ENCODE peak calls at places on chromosome 10, in nine cellular contexts. D is prostate gland; A is AG04450; C is cardiac muscle cell; M is CD8-positive, alpha-beta memory T cell; H is effector memory CD4-positive, alpha-beta T cell; I is CD4-positive, alpha-beta memory T cell; E is thoracic aorta; L is HL-60. X is an unnamed sample.

GRCh38 chr10:132476146-132477065 is 61.2 kb upstream of the INPP5A start:
- DNase-seq in D (no peak), A (no peak), C (no peak), M (no peak), H (no peak), I (no peak), E (no peak), L (no peak), X (no peak)

GRCh38 chr10:57657164-57657765 is 610.4 kb downstream of the IPMK start:
- DNase-seq in D (peak), A (no peak), C (peak), M (no peak), H (no peak), I (no peak), E (no peak), L (peak), X (peak)

GRCh38 chr10:34580643-34581042 is 234.5 kb downstream of the PARD3 start:
- DNase-seq in D (no peak), A (no peak), C (no peak), M (no peak), H (no peak), I (no peak), E (no peak), L (no peak), X (no peak)

GRCh38 chr10:27771231-27771630 is 25.6 kb upstream of the MKX start:
- DNase-seq in D (no peak), A (no peak), C (no peak), M (no peak), H (no peak), I (no peak), E (no peak), L (no peak), X (no peak)

GRCh38 chr10:124722812-124723783 is 21.1 kb downstream of the FAM53B start:
- DNase-seq in D (no peak), A (no peak), C (no peak), M (no peak), H (no peak), I (peak), E (no peak), L (no peak), X (no peak)

GRCh38 chr10:103470755-103471653 is 8.0 kb downstream of the CALHM3 start:
- DNase-seq in D (no peak), A (no peak), C (no peak), M (peak), H (peak), I (peak), E (no peak), L (peak), X (no peak)

GRCh38 chr10:19788075-19788686 is 28.1 kb upstream of the PLXDC2 start:
- DNase-seq in D (peak), A (peak), C (peak), M (no peak), H (no peak), I (no peak), E (no peak), L (no peak), X (no peak)

GRCh38 chr10:86594535-86594934 is 59.8 kb upstream of the OPN4 start:
- DNase-seq in D (no peak), A (no peak), C (no peak), M (no peak), H (no peak), I (no peak), E (no peak), L (no peak), X (no peak)

GRCh38 chr10:17354781-17355180 is 99.6 kb downstream of the ST8SIA6 start:
- DNase-seq in D (no peak), A (no peak), C (no peak), M (no peak), H (no peak), I (no peak), E (no peak), L (no peak), X (no peak)

GRCh38 chr10:72997099-72997498 is 42.5 kb upstream of the PLA2G12B start:
- DNase-seq in D (no peak), A (no peak), C (no peak), M (no peak), H (no peak), I (no peak), E (no peak), L (no peak), X (no peak)

GRCh38 chr10:21943633-21944265 is 59.8 kb downstream of the DNAJC1 start:
- DNase-seq in D (no peak), A (no peak), C (no peak), M (no peak), H (no peak), I (no peak), E (no peak), L (peak), X (no peak)

GRCh38 chr10:75390178-75390577 is 11.4 kb downstream of the ZNF503 start:
- DNase-seq in D (no peak), A (no peak), C (no peak), M (no peak), H (no peak), I (no peak), E (no peak), L (no peak), X (no peak)

GRCh38 chr10:87054373-87055295 is 34.5 kb downstream of the FAM25A start:
- DNase-seq in D (no peak), A (peak), C (no peak), M (no peak), H (no peak), I (no peak), E (no peak), L (no peak), X (no peak)

GRCh38 chr10:1360581-1361164 is 304.5 kb downstream of the WDR37 start:
- DNase-seq in D (no peak), A (no peak), C (peak), M (no peak), H (no peak), I (no peak), E (no peak), L (no peak), X (no peak)

GRCh38 chr10:110847351-110847750 is 24.4 kb upstream of the PDCD4 start:
- DNase-seq in D (no peak), A (no peak), C (no peak), M (no peak), H (no peak), I (no peak), E (no peak), L (no peak), X (no peak)

GRCh38 chr10:132377326-132377725 is 19.7 kb upstream of the PWWP2B start:
- DNase-seq in D (no peak), A (no peak), C (no peak), M (no peak), H (no peak), I (no peak), E (no peak), L (no peak), X (no peak)

GRCh38 chr10:19937989-19938388 is 121.8 kb downstream of the PLXDC2 start:
- DNase-seq in D (no peak), A (no peak), C (no peak), M (no peak), H (no peak), I (no peak), E (no peak), L (no peak), X (no peak)

GRCh38 chr10:86261933-86262665 is 104.5 kb downstream of the GRID1 start:
- DNase-seq in D (peak), A (no peak), C (no peak), M (no peak), H (no peak), I (no peak), E (no peak), L (peak), X (no peak)

GRCh38 chr10:50395279-50395678 is 144.0 kb upstream of the ASAH2 start:
- DNase-seq in D (no peak), A (no peak), C (no peak), M (no peak), H (no peak), I (no peak), E (no peak), L (peak), X (no peak)

GRCh38 chr10:14658331-14659122 is 116.2 kb downstream of the FAM107B start:
- DNase-seq in D (no peak), A (peak), C (no peak), M (no peak), H (no peak), I (no peak), E (no peak), L (no peak), X (no peak)

GRCh38 chr10:96586419-96587254 is at the start of gene TM9SF3:
- DNase-seq in D (peak), A (peak), C (peak), M (peak), H (peak), I (peak), E (peak), L (peak), X (peak)

GRCh38 chr10:78263521-78263988 is 229.9 kb downstream of the RPS24 start:
- DNase-seq in D (no peak), A (no peak), C (no peak), M (no peak), H (no peak), I (no peak), E (no peak), L (no peak), X (peak)

GRCh38 chr10:89480047-89480446 is 55.3 kb downstream of the SLC16A12 start:
- DNase-seq in D (no peak), A (no peak), C (no peak), M (no peak), H (no peak), I (no peak), E (no peak), L (no peak), X (no peak)

GRCh38 chr10:124736491-124737136 is 7.6 kb downstream of the FAM53B start:
- DNase-seq in D (peak), A (peak), C (peak), M (no peak), H (no peak), I (no peak), E (no peak), L (no peak), X (peak)

GRCh38 chr10:35208949-35209613 is 82.4 kb downstream of the CREM start:
- DNase-seq in D (no peak), A (no peak), C (no peak), M (no peak), H (no peak), I (no peak), E (no peak), L (no peak), X (peak)

GRCh38 chr10:89369142-89370105 is 8.4 kb upstream of the IFIT1B start:
- DNase-seq in D (no peak), A (no peak), C (no peak), M (peak), H (no peak), I (no peak), E (no peak), L (no peak), X (no peak)

GRCh38 chr10:16987129-16987670 is 142.4 kb downstream of the CUBN start:
- DNase-seq in D (no peak), A (peak), C (no peak), M (no peak), H (no peak), I (no peak), E (no peak), L (no peak), X (no peak)

GRCh38 chr10:123038782-123039631 is 30.2 kb downstream of the ACADSB start:
- DNase-seq in D (no peak), A (no peak), C (no peak), M (no peak), H (no peak), I (no peak), E (no peak), L (no peak), X (no peak)

GRCh38 chr10:58641095-58641531 is 128.4 kb downstream of the BICC1 start:
- DNase-seq in D (no peak), A (peak), C (no peak), M (no peak), H (no peak), I (no peak), E (no peak), L (no peak), X (no peak)

GRCh38 chr10:130902929-130903328 is 408.6 kb downstream of the TCERG1L start:
- DNase-seq in D (no peak), A (no peak), C (no peak), M (no peak), H (no peak), I (no peak), E (no peak), L (no peak), X (no peak)

GRCh38 chr10:4077804-4078203 is 292.8 kb upstream of the KLF6 start:
- DNase-seq in D (no peak), A (no peak), C (no peak), M (no peak), H (no peak), I (no peak), E (no peak), L (no peak), X (no peak)

GRCh38 chr10:4074559-4075407 is 289.8 kb upstream of the KLF6 start:
- DNase-seq in D (no peak), A (no peak), C (no peak), M (no peak), H (no peak), I (peak), E (no peak), L (no peak), X (no peak)

GRCh38 chr10:4079796-4080195 is 294.8 kb upstream of the KLF6 start:
- DNase-seq in D (no peak), A (no peak), C (no peak), M (no peak), H (no peak), I (no peak), E (no peak), L (no peak), X (no peak)

GRCh38 chr10:4073912-4074311 is 288.9 kb upstream of the KLF6 start:
- DNase-seq in D (no peak), A (no peak), C (no peak), M (no peak), H (no peak), I (no peak), E (peak), L (no peak), X (no peak)

GRCh38 chr10:4075443-4075842 is 290.4 kb upstream of the KLF6 start:
- DNase-seq in D (no peak), A (no peak), C (no peak), M (no peak), H (no peak), I (no peak), E (no peak), L (no peak), X (no peak)
- H3K27ac ChIP-seq in D (no peak), A (no peak), C (no peak), M (no peak), H (peak), I (no peak), E (peak), L (no peak), X (no peak)

GRCh38 chr10:31757374-31757773 is 171.3 kb downstream of the ARHGAP12 start:
- DNase-seq in D (no peak), A (no peak), C (no peak), M (no peak), H (no peak), I (no peak), E (no peak), L (no peak), X (no peak)

GRCh38 chr10:31753681-31754080 is 174.9 kb downstream of the ARHGAP12 start:
- DNase-seq in D (no peak), A (no peak), C (no peak), M (no peak), H (no peak), I (no peak), E (no peak), L (no peak), X (no peak)

GRCh38 chr10:31757831-31758230 is 170.8 kb downstream of the ARHGAP12 start:
- DNase-seq in D (no peak), A (no peak), C (no peak), M (no peak), H (no peak), I (no peak), E (no peak), L (no peak), X (no peak)

GRCh38 chr10:31756131-31757119 is 172.2 kb downstream of the ARHGAP12 start:
- DNase-seq in D (no peak), A (no peak), C (no peak), M (no peak), H (no peak), I (no peak), E (no peak), L (peak), X (no peak)

DNA sequence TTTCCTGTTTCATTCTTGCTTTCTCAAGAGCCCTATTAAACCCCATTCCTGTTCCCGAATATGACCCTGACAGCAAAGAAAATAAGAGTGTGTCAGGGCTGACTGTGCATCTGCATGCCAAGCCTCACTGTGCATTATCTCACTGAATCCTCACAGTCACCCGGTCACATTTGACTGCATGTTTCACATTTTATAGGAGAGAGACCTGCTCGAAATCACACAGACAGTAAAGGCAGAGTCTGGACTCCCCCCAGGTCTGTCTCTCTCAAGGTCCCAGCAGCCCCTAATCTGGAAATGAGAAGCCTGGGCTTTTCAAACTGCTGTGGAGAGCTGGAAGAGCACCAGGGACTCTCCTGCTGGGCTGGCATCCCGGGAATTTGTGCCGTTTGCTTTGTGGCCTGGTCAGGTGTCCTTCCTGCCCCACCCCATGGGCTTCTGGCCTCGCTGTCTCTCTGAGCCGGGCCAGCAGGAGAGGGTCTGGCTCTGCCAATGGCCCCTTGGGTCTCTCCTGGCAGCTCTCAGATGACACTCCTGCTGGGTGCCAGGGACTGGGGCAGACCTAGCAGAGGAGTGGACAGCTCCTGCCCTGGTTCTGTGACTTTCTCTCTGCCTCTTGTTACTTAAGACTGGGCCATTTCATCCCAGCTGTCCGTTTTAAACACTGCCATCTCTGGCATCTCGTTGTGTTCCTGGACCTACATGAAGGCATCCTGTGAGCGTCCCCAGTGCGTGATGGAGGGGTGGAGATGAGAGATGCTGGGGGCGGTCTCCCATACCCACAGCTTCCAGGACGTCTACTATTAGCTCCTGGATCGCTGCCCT is 173.6 kb downstream of the ARHGAP12 start:
- DNase-seq in D (peak), A (no peak), C (peak), M (no peak), H (no peak), I (no peak), E (no peak), L (no peak), X (no peak)
- H3K27ac ChIP-seq in D (peak), A (no peak), C (no peak), M (no peak), H (no peak), I (no peak), E (peak), L (no peak), X (no peak)

GRCh38 chr10:11223081-11223480 is 205.4 kb downstream of the CELF2 start:
- DNase-seq in D (no peak), A (no peak), C (no peak), M (no peak), H (no peak), I (no peak), E (no peak), L (no peak), X (no peak)

GRCh38 chr10:11224321-11224720 is 206.6 kb downstream of the CELF2 start:
- DNase-seq in D (no peak), A (no peak), C (no peak), M (no peak), H (no peak), I (no peak), E (no peak), L (no peak), X (no peak)

GRCh38 chr10:11225935-11226334 is 208.3 kb downstream of the CELF2 start:
- DNase-seq in D (peak), A (no peak), C (no peak), M (peak), H (peak), I (peak), E (no peak), L (peak), X (no peak)

GRCh38 chr10:11223507-11224157 is 206.0 kb downstream of the CELF2 start:
- DNase-seq in D (peak), A (no peak), C (no peak), M (no peak), H (no peak), I (no peak), E (no peak), L (no peak), X (no peak)

DNA sequence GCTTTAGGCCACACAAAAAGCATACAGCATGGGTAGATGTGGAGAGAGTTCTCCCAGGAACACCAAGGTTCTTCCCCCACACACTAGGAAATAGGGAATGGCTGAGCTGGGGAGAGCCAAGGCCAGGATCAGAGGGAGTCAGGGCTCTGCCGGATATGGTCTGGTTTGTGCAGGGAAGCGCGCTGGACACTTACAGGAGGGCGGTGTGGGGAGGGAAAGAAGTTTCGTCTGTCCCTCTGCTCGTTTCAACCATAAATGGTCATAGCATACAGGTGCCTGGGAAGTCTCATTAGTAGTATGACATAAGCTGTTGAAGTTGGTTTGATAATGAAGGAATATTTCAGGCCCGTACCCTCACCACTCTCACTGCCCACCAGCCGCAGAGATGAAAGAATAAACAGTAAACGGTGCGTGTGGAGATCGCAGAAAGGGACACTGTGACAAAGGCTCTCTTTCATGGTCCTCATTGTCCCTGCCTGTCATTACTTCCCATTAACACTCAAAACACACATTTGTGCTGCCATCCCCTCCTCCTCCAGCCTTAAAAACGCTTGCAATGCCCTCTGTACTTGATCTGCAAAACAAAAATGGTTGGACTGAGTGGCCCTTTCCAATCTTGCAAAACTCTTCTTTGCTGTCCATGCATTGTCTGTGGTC is 207.2 kb downstream of the CELF2 start:
- DNase-seq in D (no peak), A (no peak), C (peak), M (no peak), H (no peak), I (no peak), E (no peak), L (no peak), X (no peak)
- H3K27ac ChIP-seq in D (peak), A (no peak), C (peak), M (no peak), H (peak), I (peak), E (no peak), L (peak), X (peak)

DNA sequence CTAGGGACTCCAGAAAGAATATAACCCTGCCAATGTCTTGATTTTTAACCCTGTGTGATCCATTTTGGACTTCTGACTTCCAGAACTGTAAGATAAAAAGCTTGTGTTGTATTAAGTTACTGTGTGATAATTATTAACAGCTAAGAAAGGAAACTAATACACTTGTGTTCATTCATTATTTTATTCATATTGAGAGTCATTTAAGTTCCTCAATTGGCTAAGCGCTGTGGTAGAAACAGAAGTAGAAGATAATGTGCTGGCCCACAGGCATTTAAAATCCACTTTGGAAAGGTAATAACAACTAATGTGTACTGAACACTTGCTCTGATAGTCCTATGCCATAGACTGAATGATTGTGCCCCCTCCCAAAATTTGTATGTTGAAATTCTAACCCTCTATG is 471.7 kb upstream of the GHITM start:
- DNase-seq in D (no peak), A (no peak), C (no peak), M (no peak), H (no peak), I (no peak), E (no peak), L (no peak), X (no peak)
- H3K27ac ChIP-seq in D (no peak), A (no peak), C (no peak), M (no peak), H (no peak), I (no peak), E (no peak), L (no peak), X (no peak)

DNA sequence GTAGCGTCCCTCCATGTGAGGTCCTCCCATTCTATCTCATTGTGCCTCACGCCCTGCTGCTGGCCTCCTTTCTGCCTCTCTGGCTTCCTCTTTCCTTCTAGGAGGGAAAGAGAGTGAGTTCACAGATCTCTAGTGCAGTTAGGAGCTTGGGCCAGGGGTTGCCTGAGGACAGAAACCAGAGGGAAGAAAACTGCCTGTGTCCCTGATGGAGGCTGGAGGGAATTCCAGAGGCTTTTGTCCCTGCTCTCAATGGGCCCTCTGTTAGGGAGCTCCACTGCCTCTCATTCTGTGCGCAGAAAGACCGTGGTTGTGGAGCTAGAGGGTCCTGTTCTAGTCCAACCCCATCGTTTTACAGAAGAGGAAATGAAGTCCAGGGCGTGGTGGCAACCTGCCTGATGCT is 4.6 kb downstream of the MARVELD1 start:
- DNase-seq in D (no peak), A (no peak), C (no peak), M (no peak), H (no peak), I (no peak), E (no peak), L (no peak), X (peak)
- H3K27ac ChIP-seq in D (peak), A (peak), C (no peak), M (no peak), H (no peak), I (no peak), E (peak), L (no peak), X (peak)